ENCODE peak calls at places on chromosomes 12 and 14, in six cellular contexts. One of them, this sample, is unnamed.
A peak's percentile ranks its signal among the peaks of the same experiment; 100 is the strongest.

GRCh38 chr14:54220122-54220691 is 176.6 kb upstream of the CDKN3 start:
- DNase-seq in pancreas: no peak
- DNase-seq in heart left ventricle: peak; percentile 69
- DNase-seq in mucosa of descending colon: no peak
- DNase-seq in adipocyte: no peak
- DNase-seq in gastrocnemius medialis: no peak
- DNase-seq in this sample: no peak

GRCh38 chr12:92257261-92257660 is 111.6 kb upstream of the BTG1 start:
- DNase-seq in gastrocnemius medialis: no peak
- DNase-seq in pancreas: no peak
- DNase-seq in adipocyte: no peak
- DNase-seq in heart left ventricle: no peak
- DNase-seq in mucosa of descending colon: no peak
- DNase-seq in this sample: no peak

GRCh38 chr14:43003845-43004244 is 1397.2 kb downstream of the LRFN5 start:
- DNase-seq in heart left ventricle: no peak
- DNase-seq in mucosa of descending colon: no peak
- DNase-seq in adipocyte: no peak
- DNase-seq in gastrocnemius medialis: no peak
- DNase-seq in pancreas: no peak
- DNase-seq in this sample: no peak

GRCh38 chr14:96146131-96146771 is 58.4 kb upstream of the BDKRB2 start:
- DNase-seq in heart left ventricle: no peak
- DNase-seq in mucosa of descending colon: no peak
- DNase-seq in gastrocnemius medialis: no peak
- DNase-seq in adipocyte: peak; percentile 85
- DNase-seq in pancreas: no peak
- DNase-seq in this sample: no peak

GRCh38 chr14:92122351-92122677 is 545 bp downstream of the CPSF2 start:
- DNase-seq in pancreas: peak; percentile 30
- DNase-seq in gastrocnemius medialis: no peak
- DNase-seq in mucosa of descending colon: no peak
- DNase-seq in heart left ventricle: peak; percentile 29
- DNase-seq in adipocyte: peak; percentile 61
- DNase-seq in this sample: peak; percentile 39

GRCh38 chr12:57224973-57225679 is 4.4 kb upstream of the SHMT2 start:
- DNase-seq in adipocyte: no peak
- DNase-seq in mucosa of descending colon: peak; percentile 69
- DNase-seq in pancreas: no peak
- DNase-seq in heart left ventricle: peak; percentile 47
- DNase-seq in gastrocnemius medialis: no peak
- DNase-seq in this sample: no peak

GRCh38 chr14:77654001-77654431 is 37.6 kb upstream of the SPTLC2 start:
- DNase-seq in gastrocnemius medialis: no peak
- DNase-seq in mucosa of descending colon: no peak
- DNase-seq in heart left ventricle: no peak
- DNase-seq in pancreas: no peak
- DNase-seq in adipocyte: no peak
- DNase-seq in this sample: no peak

GRCh38 chr12:104410786-104411185 is 46.0 kb upstream of the CHST11 start:
- DNase-seq in gastrocnemius medialis: no peak
- DNase-seq in mucosa of descending colon: no peak
- DNase-seq in adipocyte: no peak
- DNase-seq in heart left ventricle: no peak
- DNase-seq in pancreas: no peak
- DNase-seq in this sample: no peak

GRCh38 chr12:414841-415240 is 13.4 kb downstream of the CCDC77 start:
- DNase-seq in heart left ventricle: no peak
- DNase-seq in adipocyte: no peak
- DNase-seq in pancreas: no peak
- DNase-seq in gastrocnemius medialis: no peak
- DNase-seq in mucosa of descending colon: no peak
- DNase-seq in this sample: no peak

GRCh38 chr14:102822311-102822863 is 45.1 kb downstream of the TRAF3 start:
- DNase-seq in heart left ventricle: no peak
- DNase-seq in adipocyte: no peak
- DNase-seq in pancreas: no peak
- DNase-seq in gastrocnemius medialis: no peak
- DNase-seq in mucosa of descending colon: no peak
- DNase-seq in this sample: no peak

GRCh38 chr12:45296046-45296586 is 80.2 kb downstream of the ANO6 start:
- DNase-seq in pancreas: no peak
- DNase-seq in mucosa of descending colon: no peak
- DNase-seq in gastrocnemius medialis: no peak
- DNase-seq in adipocyte: no peak
- DNase-seq in heart left ventricle: no peak
- DNase-seq in this sample: no peak

GRCh38 chr14:66511849-66512248 is 3.9 kb downstream of the GPHN start:
- DNase-seq in gastrocnemius medialis: no peak
- DNase-seq in heart left ventricle: no peak
- DNase-seq in adipocyte: no peak
- DNase-seq in pancreas: no peak
- DNase-seq in mucosa of descending colon: no peak
- DNase-seq in this sample: no peak

GRCh38 chr12:122079038-122079531 is 529 bp downstream of the MLXIP start:
- DNase-seq in gastrocnemius medialis: peak; percentile 40
- DNase-seq in heart left ventricle: peak; percentile 42
- DNase-seq in adipocyte: peak; percentile 60
- DNase-seq in mucosa of descending colon: peak; percentile 46
- DNase-seq in pancreas: no peak
- DNase-seq in this sample: peak; percentile 46

GRCh38 chr12:76250256-76250655 is 98.0 kb downstream of the BBS10 start:
- DNase-seq in pancreas: no peak
- DNase-seq in heart left ventricle: no peak
- DNase-seq in adipocyte: no peak
- DNase-seq in gastrocnemius medialis: no peak
- DNase-seq in mucosa of descending colon: no peak
- DNase-seq in this sample: peak; percentile 52

GRCh38 chr12:68074294-68075027 is 85.1 kb downstream of the IFNG start:
- DNase-seq in pancreas: no peak
- DNase-seq in adipocyte: no peak
- DNase-seq in gastrocnemius medialis: no peak
- DNase-seq in mucosa of descending colon: no peak
- DNase-seq in heart left ventricle: no peak
- DNase-seq in this sample: no peak

GRCh38 chr12:68075416-68075815 is 84.1 kb downstream of the IFNG start:
- DNase-seq in pancreas: no peak
- DNase-seq in gastrocnemius medialis: no peak
- DNase-seq in heart left ventricle: no peak
- DNase-seq in mucosa of descending colon: no peak
- DNase-seq in adipocyte: no peak
- DNase-seq in this sample: no peak

GRCh38 chr12:68080577-68080976 is 79.0 kb downstream of the IFNG start:
- DNase-seq in mucosa of descending colon: no peak
- DNase-seq in gastrocnemius medialis: no peak
- DNase-seq in pancreas: no peak
- DNase-seq in heart left ventricle: no peak
- DNase-seq in adipocyte: no peak
- DNase-seq in this sample: no peak

GRCh38 chr12:68081561-68081960 is 78.0 kb downstream of the IFNG start:
- DNase-seq in heart left ventricle: no peak
- DNase-seq in pancreas: no peak
- DNase-seq in mucosa of descending colon: no peak
- DNase-seq in adipocyte: no peak
- DNase-seq in gastrocnemius medialis: no peak
- DNase-seq in this sample: no peak

GRCh38 chr12:68078737-68079136 is 80.8 kb downstream of the IFNG start:
- DNase-seq in mucosa of descending colon: no peak
- DNase-seq in gastrocnemius medialis: no peak
- DNase-seq in pancreas: no peak
- DNase-seq in adipocyte: no peak
- DNase-seq in heart left ventricle: no peak
- DNase-seq in this sample: no peak
- H3K36me3 ChIP-seq in mucosa of descending colon: no peaks in the 10 kb centered on the region
- H3K36me3 ChIP-seq in gastrocnemius medialis: no peaks in the 10 kb centered on the region
- H3K36me3 ChIP-seq in pancreas: no peaks in the 10 kb centered on the region
- H3K36me3 ChIP-seq in adipocyte: no peaks in the 10 kb centered on the region
- H3K36me3 ChIP-seq in heart left ventricle: no peaks in the 10 kb centered on the region
- H3K36me3 ChIP-seq in this sample: no peaks in the 10 kb centered on the region

DNA sequence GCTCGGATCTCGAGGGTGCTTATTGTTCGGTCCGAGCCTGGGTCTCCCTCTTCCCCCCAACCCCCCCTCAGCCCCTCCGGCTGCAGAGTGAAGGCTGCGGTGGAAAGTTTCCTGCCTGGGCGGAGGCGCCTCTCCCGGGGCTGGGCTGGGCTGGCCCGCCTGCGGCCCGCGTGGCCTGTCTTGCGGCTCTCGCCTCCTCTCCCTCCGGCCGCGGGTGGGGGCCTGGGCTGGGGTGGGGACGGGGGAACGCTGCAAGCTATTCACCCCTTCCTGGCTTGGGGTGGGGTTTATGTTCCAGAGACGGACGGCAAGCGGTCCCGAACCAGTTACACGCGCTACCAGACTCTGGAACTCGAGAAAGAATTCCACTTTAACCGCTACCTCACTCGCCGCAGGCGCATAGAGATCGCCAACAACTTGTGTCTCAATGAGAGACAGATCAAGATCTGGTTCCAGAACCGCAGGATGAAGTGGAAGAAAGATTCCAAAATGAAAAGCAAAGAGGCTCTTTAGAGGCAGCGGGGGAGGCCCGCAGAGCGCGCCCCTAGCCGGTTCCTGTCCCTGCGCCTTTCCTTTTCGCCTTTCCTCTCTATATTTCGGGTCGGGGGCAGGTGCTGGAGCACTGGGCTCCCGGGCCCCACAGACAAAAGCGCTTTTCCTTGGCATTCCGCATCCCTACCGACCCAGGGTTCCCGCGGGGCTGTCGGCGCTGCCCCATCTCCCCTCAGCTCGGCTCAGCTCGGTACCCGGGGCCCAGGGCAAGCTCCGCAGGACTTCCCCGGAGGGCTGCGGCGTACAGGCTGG is 1.3 kb downstream of the HOXC5 start:
- DNase-seq in pancreas: no peak
- DNase-seq in mucosa of descending colon: no peak
- DNase-seq in heart left ventricle: no peak
- DNase-seq in gastrocnemius medialis: no peak
- DNase-seq in adipocyte: peak; percentile 21
- DNase-seq in this sample: no peak
- H3K4me3 ChIP-seq in pancreas: no peak overlapping the region
- H3K4me3 ChIP-seq in mucosa of descending colon: no peak overlapping the region
- H3K4me3 ChIP-seq in heart left ventricle: peak overlapping the region; percentile 39
- H3K4me3 ChIP-seq in gastrocnemius medialis: peak overlapping the region; percentile 71
- H3K4me3 ChIP-seq in adipocyte: peak overlapping the region; percentile 83
- H3K4me3 ChIP-seq in this sample: peak overlapping the region; percentile 22

DNA sequence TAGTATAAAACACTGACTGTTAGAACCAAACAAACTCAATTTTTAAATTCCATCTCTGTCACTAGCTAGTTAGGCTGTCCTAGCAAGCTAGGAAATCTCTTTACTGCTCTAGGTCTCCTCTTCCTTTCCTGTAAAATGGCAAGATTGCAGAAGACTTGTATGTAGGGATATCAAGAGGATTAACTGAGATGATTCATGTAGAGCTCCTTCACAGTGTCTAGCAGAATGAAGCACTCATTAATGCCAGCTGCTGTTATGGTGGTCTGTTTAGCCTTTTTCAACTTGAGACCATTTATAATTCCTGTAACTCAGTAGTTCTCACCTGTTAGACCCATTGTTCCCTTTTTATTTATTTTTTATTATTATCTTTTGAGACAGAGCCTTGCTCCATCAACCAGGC is 67.8 kb upstream of the KCNH3 start:
- DNase-seq in mucosa of descending colon: no peak
- DNase-seq in gastrocnemius medialis: no peak
- DNase-seq in heart left ventricle: no peak
- DNase-seq in pancreas: no peak
- DNase-seq in adipocyte: peak; percentile 34
- DNase-seq in this sample: no peak
- H3K4me1 ChIP-seq in mucosa of descending colon: no peaks in the 10 kb centered on the region
- H3K4me1 ChIP-seq in gastrocnemius medialis: peaks cover 16% of the 10 kb centered on the region
- H3K4me1 ChIP-seq in heart left ventricle: no peaks in the 10 kb centered on the region
- H3K4me1 ChIP-seq in pancreas: no peaks in the 10 kb centered on the region
- H3K4me1 ChIP-seq in adipocyte: no peaks in the 10 kb centered on the region
- H3K4me1 ChIP-seq in this sample: no peaks in the 10 kb centered on the region

GRCh38 chr12:131983554-131983953 is 33.8 kb downstream of the EP400 start:
- DNase-seq in heart left ventricle: no peak
- DNase-seq in mucosa of descending colon: no peak
- DNase-seq in gastrocnemius medialis: no peak
- DNase-seq in adipocyte: no peak
- DNase-seq in pancreas: no peak
- DNase-seq in this sample: no peak
- H3K36me3 ChIP-seq in heart left ventricle: peaks cover 78% of the 10 kb centered on the region
- H3K36me3 ChIP-seq in mucosa of descending colon: peaks cover 3% of the 10 kb centered on the region
- H3K36me3 ChIP-seq in gastrocnemius medialis: peaks cover 80% of the 10 kb centered on the region
- H3K36me3 ChIP-seq in adipocyte: peaks cover 67% of the 10 kb centered on the region
- H3K36me3 ChIP-seq in pancreas: peaks cover 11% of the 10 kb centered on the region
- H3K36me3 ChIP-seq in this sample: peaks cover 42% of the 10 kb centered on the region

DNA sequence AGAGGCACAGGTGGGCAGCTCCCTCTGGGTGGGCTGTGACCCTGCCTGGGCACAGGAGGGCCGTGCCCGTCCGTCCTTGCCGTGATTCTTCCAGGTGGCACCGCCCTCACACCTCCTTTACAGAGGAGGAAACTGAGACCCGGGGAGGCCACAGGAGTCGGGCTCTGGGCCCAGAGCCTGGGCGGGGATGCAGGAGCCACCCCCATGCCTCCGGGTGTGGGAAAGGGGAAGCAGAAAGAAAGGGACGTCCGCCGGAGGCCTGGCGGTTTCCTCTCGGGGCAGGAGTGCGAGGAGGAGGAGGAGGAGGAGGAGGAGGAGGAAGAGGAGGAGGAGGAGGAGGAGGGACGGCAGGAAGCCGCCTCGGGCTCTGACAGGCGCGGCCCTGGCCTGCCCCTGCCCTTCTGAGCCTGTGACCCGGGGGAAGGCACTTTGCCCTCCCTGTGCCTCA is 23.0 kb downstream of the SH2B3 start:
- DNase-seq in heart left ventricle: peak; percentile 80
- DNase-seq in adipocyte: no peak
- DNase-seq in pancreas: peak; percentile 56
- DNase-seq in mucosa of descending colon: peak; percentile 65
- DNase-seq in gastrocnemius medialis: no peak
- DNase-seq in this sample: no peak
- H3K4me3 ChIP-seq in heart left ventricle: no peak overlapping the region
- H3K4me3 ChIP-seq in adipocyte: no peak overlapping the region
- H3K4me3 ChIP-seq in pancreas: no peak overlapping the region
- H3K4me3 ChIP-seq in mucosa of descending colon: no peak overlapping the region
- H3K4me3 ChIP-seq in gastrocnemius medialis: no peak overlapping the region
- H3K4me3 ChIP-seq in this sample: no peak overlapping the region

DNA sequence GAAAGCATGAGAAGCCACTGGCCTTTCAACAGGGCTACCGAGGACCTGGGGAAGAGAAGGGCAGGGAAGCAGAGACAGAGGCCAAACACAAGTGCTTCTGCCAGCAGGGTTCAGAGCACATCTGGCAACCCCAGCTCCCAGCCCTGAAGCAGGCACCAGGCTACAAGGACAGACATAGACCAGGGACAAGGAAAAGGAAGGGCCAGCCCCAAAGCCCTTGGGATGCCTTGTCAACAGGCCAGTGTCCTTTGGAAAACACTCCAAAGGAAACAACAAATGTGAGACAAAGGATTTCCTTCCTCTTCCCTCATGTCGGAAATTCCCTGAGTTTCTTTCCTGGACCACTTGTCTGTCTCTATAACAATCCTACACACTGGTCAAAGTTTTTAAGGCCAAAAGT is 59.2 kb downstream of the TTC9 start:
- DNase-seq in adipocyte: no peak
- DNase-seq in gastrocnemius medialis: no peak
- DNase-seq in pancreas: no peak
- DNase-seq in mucosa of descending colon: no peak
- DNase-seq in heart left ventricle: no peak
- DNase-seq in this sample: no peak
- H3K4me1 ChIP-seq in adipocyte: peaks cover 14% of the 10 kb centered on the region
- H3K4me1 ChIP-seq in gastrocnemius medialis: no peaks in the 10 kb centered on the region
- H3K4me1 ChIP-seq in pancreas: no peaks in the 10 kb centered on the region
- H3K4me1 ChIP-seq in mucosa of descending colon: no peaks in the 10 kb centered on the region
- H3K4me1 ChIP-seq in heart left ventricle: peaks cover 33% of the 10 kb centered on the region
- H3K4me1 ChIP-seq in this sample: no peaks in the 10 kb centered on the region

GRCh38 chr12:11881835-11882234 is 188.9 kb upstream of the BCL2L14 start:
- DNase-seq in adipocyte: no peak
- DNase-seq in pancreas: no peak
- DNase-seq in heart left ventricle: no peak
- DNase-seq in gastrocnemius medialis: no peak
- DNase-seq in mucosa of descending colon: peak; percentile 51
- DNase-seq in this sample: no peak
- H3K36me3 ChIP-seq in adipocyte: peaks cover 19% of the 10 kb centered on the region
- H3K36me3 ChIP-seq in pancreas: no peaks in the 10 kb centered on the region
- H3K36me3 ChIP-seq in heart left ventricle: peaks cover 11% of the 10 kb centered on the region
- H3K36me3 ChIP-seq in gastrocnemius medialis: peaks cover 7% of the 10 kb centered on the region
- H3K36me3 ChIP-seq in mucosa of descending colon: no peaks in the 10 kb centered on the region
- H3K36me3 ChIP-seq in this sample: no peaks in the 10 kb centered on the region